ENCODE peak calls at places on chromosome 9, in eight cellular contexts. F is T-helper 9 cell; S is kidney glomerular epithelial cell; O is AG04450; L is memory B cell; N is activated CD4-positive, alpha-beta T cell treated with anti-CD3 and anti-CD28 coated beads, Interleukin-2, amount 10 ng/mL, durations not matched to agents 24 days and 14 days; I is iris pigment epithelial cell; W is CD8-positive, alpha-beta T cell. G is an unnamed sample.

GRCh38 chr9:129889936-129890717 is 54.9 kb downstream of the USP20 start:
- DNase-seq in F (peak; percentile 48), S (no peak), O (no peak), L (peak; percentile 36), N (peak; percentile 94), I (no peak), W (peak; percentile 72), G (no peak)

GRCh38 chr9:127833555-127833954 is 20.9 kb downstream of the ENG start:
- DNase-seq in F (no peak), S (no peak), O (no peak), L (no peak), N (no peak), I (peak; percentile 50), W (no peak), G (no peak)

GRCh38 chr9:87711857-87712800 is 13.8 kb upstream of the CTSL start:
- DNase-seq in F (no peak), S (peak; percentile 62), O (no peak), L (no peak), N (no peak), I (peak; percentile 71), W (no peak), G (no peak)

GRCh38 chr9:5854032-5854792 is 21.3 kb upstream of the ERMP1 start:
- DNase-seq in F (no peak), S (no peak), O (no peak), L (no peak), N (no peak), I (no peak), W (no peak), G (no peak)

GRCh38 chr9:87336407-87336806 is 161.3 kb upstream of the DAPK1 start:
- DNase-seq in F (no peak), S (peak; percentile 16), O (no peak), L (no peak), N (no peak), I (no peak), W (no peak), G (no peak)

GRCh38 chr9:126150411-126151030 is 176.1 kb upstream of the MVB12B start:
- DNase-seq in F (no peak), S (no peak), O (no peak), L (no peak), N (no peak), I (no peak), W (peak; percentile 17), G (no peak)

GRCh38 chr9:5326893-5327548 is 12.7 kb downstream of the RLN1 start:
- DNase-seq in F (peak; percentile 58), S (no peak), O (no peak), L (no peak), N (peak; percentile 76), I (peak; percentile 1), W (peak; percentile 62), G (no peak)

GRCh38 chr9:121282309-121283071 is 14.5 kb downstream of the GSN start:
- DNase-seq in F (no peak), S (peak; percentile 6), O (no peak), L (no peak), N (no peak), I (peak; percentile 70), W (no peak), G (peak; percentile 53)

GRCh38 chr9:14165376-14166035 is 148.4 kb downstream of the NFIB start:
- DNase-seq in F (no peak), S (no peak), O (no peak), L (no peak), N (no peak), I (peak; percentile 56), W (no peak), G (no peak)

GRCh38 chr9:77816641-77817341 is 168.7 kb upstream of the GNA14 start:
- DNase-seq in F (no peak), S (no peak), O (no peak), L (no peak), N (no peak), I (peak; percentile 59), W (no peak), G (no peak)

GRCh38 chr9:34025062-34025461 is 23.6 kb downstream of the UBAP2 start:
- DNase-seq in F (no peak), S (no peak), O (no peak), L (no peak), N (no peak), I (no peak), W (no peak), G (no peak)

GRCh38 chr9:84722388-84722989 is 53.0 kb downstream of the NTRK2 start:
- DNase-seq in F (no peak), S (no peak), O (no peak), L (no peak), N (no peak), I (no peak), W (no peak), G (no peak)

GRCh38 chr9:4386819-4387218 is 87.0 kb upstream of the GLIS3 start:
- DNase-seq in F (no peak), S (no peak), O (no peak), L (no peak), N (no peak), I (no peak), W (no peak), G (no peak)

GRCh38 chr9:98888794-98889495 is 54.8 kb upstream of the COL15A1 start:
- DNase-seq in F (no peak), S (no peak), O (no peak), L (no peak), N (no peak), I (no peak), W (no peak), G (no peak)

GRCh38 chr9:136947955-136948510 is 3.0 kb downstream of the C8G start:
- DNase-seq in F (no peak), S (no peak), O (no peak), L (no peak), N (peak; percentile 61), I (peak; percentile 26), W (no peak), G (peak; percentile 69)

GRCh38 chr9:504921-505821 is 290.5 kb downstream of the DOCK8 start:
- DNase-seq in F (no peak), S (no peak), O (no peak), L (peak; percentile 2), N (peak; percentile 66), I (no peak), W (peak; percentile 48), G (no peak)

GRCh38 chr9:27785714-27786100 is 212.4 kb upstream of the C9orf72 start:
- DNase-seq in F (no peak), S (no peak), O (no peak), L (no peak), N (peak; percentile 60), I (peak; percentile 37), W (no peak), G (no peak)

GRCh38 chr9:136728548-136729123 is 14.1 kb downstream of the LCN10 start:
- DNase-seq in F (no peak), S (no peak), O (no peak), L (no peak), N (peak; percentile 76), I (peak; percentile 28), W (no peak), G (no peak)

GRCh38 chr9:133134419-133135190 is 13.6 kb upstream of the RALGDS start:
- DNase-seq in F (no peak), S (peak; percentile 50), O (no peak), L (no peak), N (no peak), I (no peak), W (no peak), G (no peak)

GRCh38 chr9:112620353-112620752 is 97.6 kb downstream of the INIP start:
- DNase-seq in F (no peak), S (no peak), O (no peak), L (no peak), N (no peak), I (no peak), W (no peak), G (no peak)

GRCh38 chr9:36128331-36128730 is 8.2 kb upstream of the GLIPR2 start:
- DNase-seq in F (no peak), S (no peak), O (no peak), L (no peak), N (no peak), I (no peak), W (no peak), G (no peak)

GRCh38 chr9:34125681-34126206 is 754 bp downstream of the DCAF12 start:
- DNase-seq in F (no peak), S (peak; percentile 19), O (no peak), L (no peak), N (peak; percentile 67), I (peak; percentile 26), W (no peak), G (no peak)

GRCh38 chr9:131837316-131837715 is 97.4 kb upstream of the RAPGEF1 start:
- DNase-seq in F (no peak), S (no peak), O (no peak), L (no peak), N (no peak), I (no peak), W (no peak), G (no peak)

GRCh38 chr9:4553951-4554381 is 63.7 kb downstream of the SLC1A1 start:
- DNase-seq in F (no peak), S (peak; percentile 40), O (no peak), L (no peak), N (no peak), I (peak; percentile 56), W (no peak), G (no peak)

GRCh38 chr9:35226685-35227084 is 64.9 kb downstream of the UNC13B start:
- DNase-seq in F (no peak), S (no peak), O (no peak), L (no peak), N (no peak), I (no peak), W (no peak), G (no peak)

GRCh38 chr9:1311462-1312042 is 261.4 kb downstream of the DMRT2 start:
- DNase-seq in F (no peak), S (no peak), O (no peak), L (no peak), N (no peak), I (no peak), W (no peak), G (no peak)

GRCh38 chr9:109780453-109781033 is 545 bp downstream of the PALM2AKAP2 start:
- DNase-seq in F (no peak), S (peak; percentile 63), O (no peak), L (no peak), N (no peak), I (peak; percentile 21), W (no peak), G (no peak)

GRCh38 chr9:87498046-87498815 is 564 bp downstream of the DAPK1 start:
- DNase-seq in F (no peak), S (peak; percentile 31), O (no peak), L (no peak), N (no peak), I (peak; percentile 43), W (no peak), G (peak; percentile 64)

GRCh38 chr9:121954477-121955175 is 138.5 kb downstream of the TTLL11 start:
- DNase-seq in F (no peak), S (no peak), O (peak; percentile 32), L (no peak), N (no peak), I (peak; percentile 92), W (no peak), G (peak; percentile 10)